ENCODE peak calls at places on chromosomes 5 and 9, in eight cellular contexts. G is left lung, M is K562, A is HCT116, F is heart right ventricle, Y is body of pancreas, Q is upper lobe of left lung, H is psoas muscle. X is an unnamed sample.

GRCh38 chr5:133425764-133426738 is 186.3 kb downstream of the FSTL4 start:
- ATAC-seq in H (no peak), F (no peak), A (no peak), G (no peak), Q (no peak), M (no peak), Y (no peak), X (no peak)

GRCh38 chr5:52945040-52945439 is 44.1 kb upstream of the ITGA2 start:
- ATAC-seq in H (no peak), Y (no peak), G (no peak), Q (no peak), M (no peak), F (no peak), A (no peak), X (no peak)

GRCh38 chr5:59393585-59394289 is 499.8 kb downstream of the PDE4D start:
- ATAC-seq in A (no peak), M (no peak), Q (no peak), Y (no peak), F (no peak), H (peak; percentile 26), G (no peak), X (no peak)

GRCh38 chr9:1427856-1428255 is 377.7 kb downstream of the DMRT2 start:
- ATAC-seq in G (no peak), M (no peak), Q (no peak), A (no peak), F (no peak), Y (no peak), H (no peak), X (no peak)

GRCh38 chr9:121321039-121321503 is 49.0 kb downstream of the STOM start:
- ATAC-seq in F (no peak), Y (no peak), H (no peak), Q (no peak), G (no peak), M (no peak), A (no peak), X (no peak)

GRCh38 chr9:123109540-123110279 is 76.2 kb downstream of the GPR21 start:
- ATAC-seq in Q (no peak), Y (no peak), M (no peak), A (no peak), H (no peak), F (no peak), G (no peak), X (no peak)

GRCh38 chr5:173243808-173244305 is 8.9 kb upstream of the NKX2-5 start:
- ATAC-seq in G (no peak), F (peak; percentile 21), Q (no peak), A (no peak), Y (no peak), H (no peak), M (no peak), X (no peak)

GRCh38 chr5:180050106-180050929 is 21.2 kb downstream of the RNF130 start:
- ATAC-seq in M (no peak), A (no peak), Q (no peak), F (no peak), Y (no peak), G (no peak), H (no peak), X (no peak)

GRCh38 chr5:173969167-173970049 is 19.6 kb upstream of the C5orf47 start:
- ATAC-seq in H (peak; percentile 68), F (no peak), M (peak; percentile 2), Q (peak; percentile 57), Y (no peak), G (peak; percentile 61), A (no peak), X (no peak)

GRCh38 chr5:42454216-42454995 is 31.2 kb downstream of the GHR start:
- ATAC-seq in F (no peak), Q (no peak), A (no peak), H (no peak), G (no peak), M (no peak), Y (no peak), X (no peak)

GRCh38 chr5:41418220-41419031 is 92.0 kb downstream of the PLCXD3 start:
- ATAC-seq in Q (no peak), A (no peak), Y (no peak), F (peak; percentile 63), M (no peak), G (no peak), H (no peak), X (no peak)

GRCh38 chr9:107606149-107606790 is 116.7 kb upstream of the KLF4 start:
- ATAC-seq in A (no peak), H (no peak), M (no peak), Q (no peak), G (no peak), Y (no peak), F (no peak), X (no peak)

GRCh38 chr5:58860680-58861079 is 277.8 kb downstream of the RAB3C start:
- ATAC-seq in Q (no peak), F (no peak), A (no peak), M (no peak), Y (no peak), G (no peak), H (peak; percentile 25), X (no peak)

GRCh38 chr5:76819851-76820280 is 1.0 kb downstream of the F2RL1 start:
- ATAC-seq in A (no peak), M (no peak), G (peak; percentile 26), Y (peak; percentile 25), F (peak; percentile 35), Q (peak; percentile 38), H (peak; percentile 33), X (no peak)

GRCh38 chr5:176436641-176437040 is 11.5 kb upstream of the FAF2 start:
- ATAC-seq in M (peak; percentile 24), A (no peak), G (no peak), F (no peak), H (no peak), Q (no peak), Y (peak; percentile 33), X (no peak)
- H3K4me1 ChIP-seq in M (peaks cover 23% of the 10 kb centered on the region), A (no peaks in the 10 kb centered on the region), G (peaks cover 5% of the 10 kb centered on the region), F (no peaks in the 10 kb centered on the region), H (no peaks in the 10 kb centered on the region), Q (no peaks in the 10 kb centered on the region), Y (no peaks in the 10 kb centered on the region), X (no peaks in the 10 kb centered on the region)

DNA sequence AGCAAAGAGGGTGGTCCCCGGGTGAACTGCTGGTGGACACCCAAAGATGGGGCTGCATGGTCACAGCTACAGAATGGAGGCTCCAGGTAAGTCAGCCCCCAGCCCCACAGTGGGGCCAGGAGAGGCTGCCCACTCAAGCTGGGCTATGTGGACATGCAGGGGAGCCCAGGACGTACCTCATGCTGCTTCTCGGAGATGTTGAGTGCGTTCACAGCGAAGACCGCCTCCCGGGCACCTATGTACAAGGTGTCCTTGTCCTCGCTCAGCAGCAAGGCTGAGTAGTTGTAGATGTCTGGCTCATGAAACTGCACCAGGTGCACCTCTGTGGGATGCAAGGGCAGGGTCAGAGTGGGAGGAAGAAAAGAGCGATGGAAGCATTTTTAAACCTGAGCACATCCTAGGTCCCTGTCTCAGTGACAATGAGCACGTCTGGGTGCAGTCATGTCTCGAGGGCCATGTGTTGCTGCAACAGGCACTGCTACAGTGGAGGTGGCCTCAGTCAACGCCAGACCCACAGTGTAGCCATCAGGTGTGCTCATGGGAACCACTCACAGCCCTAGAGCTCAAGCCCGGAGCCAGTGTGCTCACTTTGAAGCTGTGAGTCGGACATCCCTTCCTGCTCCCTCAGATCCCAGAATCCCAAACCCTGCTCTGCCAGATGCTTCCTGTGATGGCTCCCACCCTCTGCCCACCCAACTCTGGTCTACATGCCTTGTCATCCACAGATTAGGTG is 84.6 kb downstream of the SECISBP2 start:
- ATAC-seq in M (no peak), H (no peak), A (no peak), Y (no peak), G (no peak), Q (no peak), F (no peak), X (no peak)
- H3K4me3 ChIP-seq in M (no peak overlapping the region), H (no peak overlapping the region), A (no peak overlapping the region), Y (no peak overlapping the region), G (no peak overlapping the region), Q (no peak overlapping the region), F (no peak overlapping the region), X (no peak overlapping the region)

GRCh38 chr9:27474350-27474749 is 49.7 kb upstream of the IFNK start:
- ATAC-seq in H (no peak), M (no peak), Y (no peak), Q (no peak), G (no peak), F (peak; percentile 45), A (no peak), X (no peak)

GRCh38 chr9:27473135-27473534 is 51.0 kb upstream of the IFNK start:
- ATAC-seq in H (peak; percentile 77), F (peak; percentile 29), M (peak; percentile 68), A (no peak), G (peak; percentile 59), Q (peak; percentile 68), Y (peak; percentile 69), X (peak; percentile 93)

GRCh38 chr9:27471789-27472585 is 52.1 kb upstream of the IFNK start:
- ATAC-seq in M (no peak), A (no peak), H (no peak), G (peak; percentile 45), F (peak; percentile 46), Q (no peak), Y (no peak), X (no peak)

GRCh38 chr9:27476870-27477269 is 47.2 kb upstream of the IFNK start:
- ATAC-seq in Y (no peak), A (no peak), F (no peak), Q (no peak), M (no peak), G (no peak), H (no peak), X (no peak)

DNA sequence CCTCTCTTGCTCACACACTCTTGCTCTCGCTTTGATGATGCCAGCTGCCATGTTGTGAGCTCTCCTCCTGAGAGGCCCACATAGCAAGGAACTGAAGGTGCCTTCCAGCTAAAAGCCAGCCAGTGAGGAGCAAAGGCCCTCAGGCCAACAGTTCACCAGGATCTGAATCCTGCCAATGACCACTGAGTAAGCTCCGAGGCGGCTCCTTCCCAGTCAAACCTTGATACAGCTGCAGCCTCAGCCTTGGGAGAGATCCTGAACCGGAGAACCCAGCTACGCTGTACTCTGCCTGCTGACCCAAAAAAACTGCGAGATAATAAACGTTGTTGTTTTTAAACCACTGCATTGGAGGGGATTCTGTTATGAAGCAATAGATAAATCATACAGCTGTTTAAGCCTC is 49.0 kb upstream of the IFNK start:
- ATAC-seq in F (no peak), Y (no peak), M (no peak), H (no peak), G (no peak), A (no peak), Q (no peak), X (no peak)
- H3K4me1 ChIP-seq in F (peaks cover 25% of the 10 kb centered on the region), Y (no peaks in the 10 kb centered on the region), M (peaks cover 30% of the 10 kb centered on the region), H (peaks cover 22% of the 10 kb centered on the region), G (peaks cover 4% of the 10 kb centered on the region), A (no peaks in the 10 kb centered on the region), Q (peaks cover 6% of the 10 kb centered on the region), X (peaks cover 6% of the 10 kb centered on the region)

GRCh38 chr5:9898319-9898718 is 268.2 kb upstream of the TAS2R1 start:
- ATAC-seq in G (peak; percentile 90), A (peak; percentile 77), H (no peak), Y (peak; percentile 76), M (no peak), Q (no peak), F (no peak), X (no peak)

GRCh38 chr5:9905661-9906060 is 275.5 kb upstream of the TAS2R1 start:
- ATAC-seq in F (no peak), H (no peak), M (no peak), Q (no peak), A (no peak), Y (no peak), G (peak; percentile 50), X (no peak)

GRCh38 chr5:9903806-9904205 is 273.7 kb upstream of the TAS2R1 start:
- ATAC-seq in Q (no peak), F (no peak), H (no peak), Y (no peak), G (no peak), A (no peak), M (no peak), X (no peak)
- H3K4me3 ChIP-seq in Q (no peak overlapping the region), F (no peak overlapping the region), H (no peak overlapping the region), Y (no peak overlapping the region), G (no peak overlapping the region), A (no peak overlapping the region), M (no peak overlapping the region), X (no peak overlapping the region)

GRCh38 chr9:114394523-114395193 is 6.9 kb upstream of the AKNA start:
- ATAC-seq in H (no peak), F (no peak), G (no peak), Q (no peak), Y (no peak), A (no peak), M (no peak), X (no peak)
- H3K4me1 ChIP-seq in H (peaks cover 5% of the 10 kb centered on the region), F (peaks cover 54% of the 10 kb centered on the region), G (peaks cover 11% of the 10 kb centered on the region), Q (peaks cover 42% of the 10 kb centered on the region), Y (peaks cover 39% of the 10 kb centered on the region), A (peaks cover 10% of the 10 kb centered on the region), M (peaks cover 27% of the 10 kb centered on the region), X (peaks cover 78% of the 10 kb centered on the region)